ENCODE peak calls at places on chromosome 16, in six cellular contexts. One of them, this sample, is unnamed.

GRCh38 chr16:88856122-88856827 is 472 bp downstream of the GALNS start:
- DNase-seq in activated CD4-positive, alpha-beta T cell treated with anti-CD3 and anti-CD28 coated beads, Interleukin-2, amount 50 U/mL, for 48 hours: peak
- DNase-seq in fibroblast of pulmonary artery: no peak
- DNase-seq in SHP77: no peak
- DNase-seq in left ventricle myocardium superior: peak
- DNase-seq in amniotic stem cell: no peak
- DNase-seq in this sample: no peak

GRCh38 chr16:82631701-82632685 is 5.2 kb downstream of the CDH13 start:
- DNase-seq in fibroblast of pulmonary artery: no peak
- DNase-seq in activated CD4-positive, alpha-beta T cell treated with anti-CD3 and anti-CD28 coated beads, Interleukin-2, amount 50 U/mL, for 48 hours: no peak
- DNase-seq in amniotic stem cell: no peak
- DNase-seq in left ventricle myocardium superior: no peak
- DNase-seq in SHP77: no peak
- DNase-seq in this sample: no peak

GRCh38 chr16:85221810-85222150 is 109.5 kb upstream of the CIBAR2 start:
- DNase-seq in fibroblast of pulmonary artery: no peak
- DNase-seq in activated CD4-positive, alpha-beta T cell treated with anti-CD3 and anti-CD28 coated beads, Interleukin-2, amount 50 U/mL, for 48 hours: no peak
- DNase-seq in amniotic stem cell: no peak
- DNase-seq in SHP77: peak
- DNase-seq in left ventricle myocardium superior: peak
- DNase-seq in this sample: no peak

GRCh38 chr16:2468725-2469398 is 2.2 kb upstream of the NTN3 start:
- DNase-seq in left ventricle myocardium superior: peak
- DNase-seq in amniotic stem cell: no peak
- DNase-seq in activated CD4-positive, alpha-beta T cell treated with anti-CD3 and anti-CD28 coated beads, Interleukin-2, amount 50 U/mL, for 48 hours: no peak
- DNase-seq in fibroblast of pulmonary artery: no peak
- DNase-seq in SHP77: no peak
- DNase-seq in this sample: peak

GRCh38 chr16:63922563-63922962 is 1199.3 kb downstream of the CDH11 start:
- DNase-seq in fibroblast of pulmonary artery: no peak
- DNase-seq in left ventricle myocardium superior: no peak
- DNase-seq in activated CD4-positive, alpha-beta T cell treated with anti-CD3 and anti-CD28 coated beads, Interleukin-2, amount 50 U/mL, for 48 hours: no peak
- DNase-seq in SHP77: no peak
- DNase-seq in amniotic stem cell: no peak
- DNase-seq in this sample: no peak

GRCh38 chr16:81004646-81005353 is 1.9 kb downstream of the CMC2 start:
- DNase-seq in fibroblast of pulmonary artery: peak
- DNase-seq in activated CD4-positive, alpha-beta T cell treated with anti-CD3 and anti-CD28 coated beads, Interleukin-2, amount 50 U/mL, for 48 hours: peak
- DNase-seq in left ventricle myocardium superior: no peak
- DNase-seq in SHP77: peak
- DNase-seq in amniotic stem cell: peak
- DNase-seq in this sample: peak

GRCh38 chr16:15502041-15502725 is 67.8 kb downstream of the BMERB1 start:
- DNase-seq in fibroblast of pulmonary artery: peak
- DNase-seq in amniotic stem cell: peak
- DNase-seq in activated CD4-positive, alpha-beta T cell treated with anti-CD3 and anti-CD28 coated beads, Interleukin-2, amount 50 U/mL, for 48 hours: no peak
- DNase-seq in left ventricle myocardium superior: no peak
- DNase-seq in SHP77: no peak
- DNase-seq in this sample: no peak

GRCh38 chr16:11191665-11192064 is 64.3 kb downstream of the SOCS1 start:
- DNase-seq in fibroblast of pulmonary artery: no peak
- DNase-seq in activated CD4-positive, alpha-beta T cell treated with anti-CD3 and anti-CD28 coated beads, Interleukin-2, amount 50 U/mL, for 48 hours: no peak
- DNase-seq in left ventricle myocardium superior: no peak
- DNase-seq in SHP77: no peak
- DNase-seq in amniotic stem cell: no peak
- DNase-seq in this sample: no peak

GRCh38 chr16:1305823-1306222 is 3.6 kb upstream of the UBE2I start:
- DNase-seq in SHP77: no peak
- DNase-seq in fibroblast of pulmonary artery: no peak
- DNase-seq in left ventricle myocardium superior: no peak
- DNase-seq in activated CD4-positive, alpha-beta T cell treated with anti-CD3 and anti-CD28 coated beads, Interleukin-2, amount 50 U/mL, for 48 hours: no peak
- DNase-seq in amniotic stem cell: no peak
- DNase-seq in this sample: no peak

GRCh38 chr16:27258241-27258734 is 10.3 kb downstream of the NSMCE1 start:
- DNase-seq in activated CD4-positive, alpha-beta T cell treated with anti-CD3 and anti-CD28 coated beads, Interleukin-2, amount 50 U/mL, for 48 hours: no peak
- DNase-seq in fibroblast of pulmonary artery: peak
- DNase-seq in SHP77: no peak
- DNase-seq in amniotic stem cell: no peak
- DNase-seq in left ventricle myocardium superior: no peak
- DNase-seq in this sample: no peak

GRCh38 chr16:3793161-3793576 is 75.8 kb upstream of the TRAP1 start:
- DNase-seq in amniotic stem cell: no peak
- DNase-seq in fibroblast of pulmonary artery: peak
- DNase-seq in SHP77: no peak
- DNase-seq in left ventricle myocardium superior: peak
- DNase-seq in activated CD4-positive, alpha-beta T cell treated with anti-CD3 and anti-CD28 coated beads, Interleukin-2, amount 50 U/mL, for 48 hours: no peak
- DNase-seq in this sample: no peak

GRCh38 chr16:57807252-57807967 is 5.1 kb upstream of the KIFC3 start:
- DNase-seq in fibroblast of pulmonary artery: no peak
- DNase-seq in left ventricle myocardium superior: no peak
- DNase-seq in amniotic stem cell: no peak
- DNase-seq in activated CD4-positive, alpha-beta T cell treated with anti-CD3 and anti-CD28 coated beads, Interleukin-2, amount 50 U/mL, for 48 hours: no peak
- DNase-seq in SHP77: no peak
- DNase-seq in this sample: no peak

GRCh38 chr16:86772231-86772510 is 193.8 kb downstream of the FOXL1 start:
- DNase-seq in amniotic stem cell: no peak
- DNase-seq in SHP77: no peak
- DNase-seq in left ventricle myocardium superior: no peak
- DNase-seq in activated CD4-positive, alpha-beta T cell treated with anti-CD3 and anti-CD28 coated beads, Interleukin-2, amount 50 U/mL, for 48 hours: no peak
- DNase-seq in fibroblast of pulmonary artery: no peak
- DNase-seq in this sample: no peak

GRCh38 chr16:51569204-51569911 is 418.3 kb upstream of the SALL1 start:
- DNase-seq in amniotic stem cell: no peak
- DNase-seq in left ventricle myocardium superior: no peak
- DNase-seq in fibroblast of pulmonary artery: peak
- DNase-seq in activated CD4-positive, alpha-beta T cell treated with anti-CD3 and anti-CD28 coated beads, Interleukin-2, amount 50 U/mL, for 48 hours: no peak
- DNase-seq in SHP77: no peak
- DNase-seq in this sample: no peak